ENCODE peak calls at places on chromosomes 1 and 21, in four cellular contexts. G is thoracic aorta, E is colonic mucosa, A is brain microvascular endothelial cell. J is an unnamed sample.

GRCh38 chr1:4411862-4412261 is 242.5 kb upstream of the AJAP1 start:
- DNase-seq in G (no peak), E (no peak), A (no peak), J (no peak)

GRCh38 chr1:104617474-104617873 is 867.8 kb downstream of the AMY1C start:
- DNase-seq in E (no peak), A (no peak), G (no peak), J (no peak)

GRCh38 chr1:228860911-228861829 is 125.9 kb downstream of the RHOU start:
- DNase-seq in G (no peak), A (peak; percentile 80), E (peak; percentile 74), J (no peak)

GRCh38 chr1:19981170-19981506 is 1.7 kb upstream of the PLA2G2A start:
- DNase-seq in G (no peak), A (no peak), E (no peak), J (no peak)

GRCh38 chr1:245587435-245588105 is 432.8 kb downstream of the KIF26B start:
- DNase-seq in G (no peak), A (no peak), E (no peak), J (no peak)

GRCh38 chr1:1304331-1305299 is 3.1 kb downstream of the ACAP3 start:
- DNase-seq in G (no peak), A (peak; percentile 61), E (peak; percentile 85), J (peak; percentile 76)

GRCh38 chr21:38787461-38788274 is 18.1 kb upstream of the ETS2 start:
- DNase-seq in A (peak; percentile 51), G (no peak), E (peak; percentile 86), J (no peak)

GRCh38 chr1:28308750-28309149 is 20.1 kb upstream of the MED18 start:
- DNase-seq in G (no peak), A (no peak), E (no peak), J (no peak)

GRCh38 chr21:38817371-38818335 is 11.9 kb downstream of the ETS2 start:
- DNase-seq in E (no peak), G (no peak), A (peak; percentile 87), J (no peak)

GRCh38 chr1:37633040-37633949 is 1.4 kb downstream of the RSPO1 start:
- DNase-seq in A (no peak), E (no peak), G (no peak), J (no peak)

GRCh38 chr1:58727363-58727762 is 27.5 kb upstream of the MYSM1 start:
- DNase-seq in G (no peak), A (peak; percentile 81), E (no peak), J (no peak)

GRCh38 chr1:167776616-167777252 is 55.0 kb downstream of the MPZL1 start:
- DNase-seq in A (no peak), E (no peak), G (no peak), J (no peak)

GRCh38 chr21:14545906-14546480 is at the start of gene SAMSN1:
- DNase-seq in G (no peak), A (peak; percentile 23), E (no peak), J (no peak)

GRCh38 chr1:37047487-37047886 is 13.2 kb upstream of the GRIK3 start:
- DNase-seq in A (no peak), G (no peak), E (no peak), J (no peak)

GRCh38 chr1:85473390-85473789 is 8.4 kb upstream of the DDAH1 start:
- DNase-seq in E (no peak), G (no peak), A (peak; percentile 50), J (no peak)

GRCh38 chr1:109924316-109924715 is 13.7 kb downstream of the CSF1 start:
- DNase-seq in G (no peak), A (no peak), E (no peak), J (no peak)
- H3K36me3 ChIP-seq in G (peaks cover 53% of the 10 kb centered on the region), A (peaks cover 25% of the 10 kb centered on the region), E (no peaks in the 10 kb centered on the region), J (peaks cover 91% of the 10 kb centered on the region)

GRCh38 chr21:46560568-46561447 is 44.1 kb downstream of the S100B start:
- DNase-seq in G (no peak), A (no peak), E (no peak), J (no peak)
- H3K36me3 ChIP-seq in G (peaks cover 50% of the 10 kb centered on the region), A (peaks cover 75% of the 10 kb centered on the region), E (peaks cover 4% of the 10 kb centered on the region), J (peaks cover 90% of the 10 kb centered on the region)

GRCh38 chr1:231541842-231542241 is 13.4 kb downstream of the TSNAX start:
- DNase-seq in E (no peak), A (no peak), G (no peak), J (no peak)

GRCh38 chr1:231533240-231533639 is 4.8 kb downstream of the TSNAX start:
- DNase-seq in A (no peak), E (no peak), G (no peak), J (no peak)

GRCh38 chr1:231534703-231535159 is 6.3 kb downstream of the TSNAX start:
- DNase-seq in E (no peak), G (no peak), A (no peak), J (no peak)

GRCh38 chr1:231540847-231541246 is 12.4 kb downstream of the TSNAX start:
- DNase-seq in E (no peak), A (no peak), G (no peak), J (no peak)

DNA sequence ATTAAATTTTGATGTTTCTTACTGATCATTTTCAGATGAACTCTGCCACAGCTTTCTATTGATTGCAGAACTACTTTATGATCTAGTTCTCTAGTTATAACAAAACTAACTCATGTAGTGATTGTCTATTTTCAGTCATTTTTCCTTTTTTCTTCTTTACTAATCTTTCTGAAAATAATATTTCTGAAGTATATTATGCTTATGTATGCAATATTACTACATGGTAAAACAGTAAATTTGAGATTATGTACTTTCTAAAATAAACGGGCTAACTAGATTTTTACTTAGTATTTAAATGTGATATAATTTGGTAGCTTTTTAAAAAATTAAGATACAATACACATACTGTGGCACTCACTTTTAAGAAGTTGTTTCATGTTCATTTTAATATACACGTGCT is 7.6 kb downstream of the TSNAX start:
- DNase-seq in A (no peak), G (no peak), E (no peak), J (no peak)
- H3K36me3 ChIP-seq in A (peaks cover 6% of the 10 kb centered on the region), G (peaks cover 7% of the 10 kb centered on the region), E (no peaks in the 10 kb centered on the region), J (peaks cover 86% of the 10 kb centered on the region)

DNA sequence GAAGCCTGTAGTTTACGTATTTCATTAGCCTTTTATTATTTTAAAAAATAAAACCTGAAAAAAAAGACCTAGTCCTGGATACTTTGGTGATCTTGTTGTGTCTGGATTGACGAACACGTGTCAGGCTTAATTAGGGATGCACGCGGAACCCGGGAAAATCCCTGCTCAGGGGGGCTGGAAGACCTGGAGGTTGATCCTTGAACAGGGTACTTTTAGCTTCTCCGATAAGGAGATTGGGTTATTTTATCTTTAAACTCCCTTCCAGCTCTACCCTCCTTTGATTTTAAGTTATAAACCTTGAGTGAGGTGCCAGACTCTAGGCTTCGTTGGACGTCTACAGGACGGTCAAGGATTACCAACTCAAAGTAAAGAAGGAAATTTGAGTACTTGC is 552 bp upstream of the ZNF691 start:
- DNase-seq in E (no peak), G (no peak), A (no peak), J (no peak)
- H3K36me3 ChIP-seq in E (no peaks in the 10 kb centered on the region), G (peaks cover 7% of the 10 kb centered on the region), A (peaks cover 6% of the 10 kb centered on the region), J (no peaks in the 10 kb centered on the region)

DNA sequence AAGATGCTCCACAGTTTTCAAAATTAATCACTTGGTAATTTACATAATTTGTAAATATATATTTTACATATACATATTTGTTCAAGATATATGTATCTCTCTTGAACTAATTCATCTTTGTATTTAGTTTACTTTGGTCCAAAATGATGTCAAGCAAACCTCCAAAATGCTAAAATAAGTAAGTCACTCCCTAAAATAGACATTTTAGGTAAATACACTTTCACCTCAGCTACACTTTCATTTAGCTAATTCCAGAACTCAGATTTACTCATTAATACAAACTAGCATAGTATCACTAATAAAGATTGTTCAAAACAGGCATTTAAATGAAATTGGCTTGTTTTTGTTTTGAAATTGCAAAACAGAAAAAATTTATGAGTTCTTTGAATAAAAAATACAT is 40.6 kb downstream of the AHCTF1 start:
- DNase-seq in A (no peak), E (no peak), G (no peak), J (no peak)
- H3K36me3 ChIP-seq in A (peaks cover 52% of the 10 kb centered on the region), E (peaks cover 23% of the 10 kb centered on the region), G (peaks cover 48% of the 10 kb centered on the region), J (peaks cover 59% of the 10 kb centered on the region)

GRCh38 chr1:54883349-54884102 is 3.5 kb downstream of the DHCR24 start:
- DNase-seq in E (no peak), A (no peak), G (no peak), J (no peak)
- H3K36me3 ChIP-seq in E (no peaks in the 10 kb centered on the region), A (peaks cover 17% of the 10 kb centered on the region), G (no peaks in the 10 kb centered on the region), J (no peaks in the 10 kb centered on the region)

DNA sequence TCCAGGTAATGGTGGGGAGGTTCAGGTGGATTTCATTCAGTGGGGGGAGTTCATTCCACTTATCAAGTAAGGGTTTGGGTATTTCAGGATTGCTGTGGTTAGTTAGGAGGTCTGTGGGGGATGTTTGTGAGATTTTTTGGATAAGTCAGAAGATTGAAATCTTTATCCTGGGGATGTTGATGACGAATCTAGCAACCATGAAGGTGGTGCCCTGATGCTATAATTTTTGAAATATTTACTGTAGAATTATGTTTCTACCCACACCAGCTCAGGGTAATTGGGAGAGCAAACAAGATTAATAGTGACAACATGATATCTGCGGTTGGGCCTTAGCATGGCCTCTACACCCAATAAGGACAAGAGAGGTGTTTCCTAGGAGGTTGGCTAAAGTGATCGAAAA is 28.3 kb downstream of the SUCO start:
- DNase-seq in A (no peak), G (no peak), E (no peak), J (no peak)
- H3K36me3 ChIP-seq in A (peaks cover 11% of the 10 kb centered on the region), G (peaks cover 34% of the 10 kb centered on the region), E (no peaks in the 10 kb centered on the region), J (no peaks in the 10 kb centered on the region)

GRCh38 chr1:169623132-169623926 is 6.6 kb downstream of the SELP start:
- DNase-seq in A (no peak), G (no peak), E (no peak), J (no peak)
- H3K36me3 ChIP-seq in A (no peaks in the 10 kb centered on the region), G (no peaks in the 10 kb centered on the region), E (no peaks in the 10 kb centered on the region), J (no peaks in the 10 kb centered on the region)